ENCODE peak calls at places on chromosomes 4 and X, in six cellular contexts. P is Panc1, K is fibroblast of mammary gland, W is bronchial epithelial cell, R is kidney, G is fibroblast of lung. Z is an unnamed sample.

GRCh38 chr4:152684007-152684406 is 4.2 kb upstream of the TMEM154 start:
- DNase-seq in K (no peak), P (no peak), R (no peak), W (no peak), G (no peak), Z (no peak)

GRCh38 chr4:188439641-188440311 is 300.5 kb downstream of the TRIML1 start:
- DNase-seq in K (peak; percentile 30), W (peak; percentile 82), R (no peak), G (no peak), P (no peak), Z (no peak)

GRCh38 chrX:32591589-32591988 is 619.8 kb downstream of the DMD start:
- DNase-seq in R (peak; percentile 60), K (no peak), W (no peak), G (no peak), P (no peak), Z (no peak)

GRCh38 chr4:106585920-106586349 is 217.4 kb upstream of the GIMD1 start:
- DNase-seq in G (peak; percentile 45), R (no peak), W (peak; percentile 79), P (no peak), K (no peak), Z (peak; percentile 21)

GRCh38 chrX:38985375-38985774 is 184.1 kb downstream of the MID1IP1 start:
- DNase-seq in R (no peak), P (no peak), K (peak; percentile 36), W (peak; percentile 34), G (no peak), Z (peak; percentile 30)

GRCh38 chrX:15336023-15336413 is 695 bp upstream of the PIGA start:
- DNase-seq in G (peak; percentile 69), R (no peak), K (peak; percentile 71), W (peak; percentile 86), P (no peak), Z (peak; percentile 55)

GRCh38 chr4:170025523-170026252 is 507 bp downstream of the MFAP3L start:
- DNase-seq in W (no peak), R (peak; percentile 75), G (no peak), P (no peak), K (peak; percentile 6), Z (peak; percentile 16)

GRCh38 chr4:101346312-101346561 is 1.1 kb downstream of the PPP3CA start:
- DNase-seq in K (no peak), R (no peak), G (no peak), P (no peak), W (no peak), Z (no peak)

GRCh38 chr4:4677825-4678522 is 136.1 kb upstream of the STX18 start:
- DNase-seq in W (no peak), R (no peak), P (no peak), K (peak; percentile 80), G (peak; percentile 36), Z (peak; percentile 92)

GRCh38 chr4:37715889-37716402 is 29.8 kb upstream of the RELL1 start:
- DNase-seq in R (no peak), P (no peak), W (peak; percentile 80), K (peak; percentile 57), G (peak; percentile 69), Z (peak; percentile 62)

GRCh38 chr4:149993030-149993429 is 85.2 kb upstream of the DCLK2 start:
- DNase-seq in G (peak; percentile 90), K (peak; percentile 63), P (no peak), R (no peak), W (no peak), Z (no peak)

GRCh38 chrX:69032601-69033000 is 132.7 kb downstream of the PJA1 start:
- DNase-seq in W (peak; percentile 88), K (no peak), G (peak; percentile 9), R (no peak), P (no peak), Z (no peak)

DNA sequence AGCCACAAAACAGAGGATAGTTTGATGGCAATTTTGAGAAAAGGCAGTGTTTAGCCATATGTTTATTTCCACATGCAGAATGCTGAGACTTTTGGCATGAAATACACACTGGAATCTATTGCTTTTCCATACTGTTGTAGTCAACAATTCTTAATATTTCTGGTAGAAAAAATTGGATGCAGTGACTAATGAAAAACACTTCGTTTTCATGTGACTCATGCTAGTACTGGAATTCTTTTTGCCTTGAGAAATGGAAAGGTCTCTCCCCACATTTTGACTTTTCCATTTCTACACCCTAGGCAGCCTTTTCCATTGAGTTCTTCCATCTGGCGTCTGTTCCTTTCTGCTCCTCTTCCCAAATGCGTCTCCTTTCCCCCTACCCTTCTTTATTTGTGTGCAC is 425.2 kb upstream of the FTHL17 start:
- DNase-seq in W (peak; percentile 36), G (peak; percentile 71), K (peak; percentile 50), P (no peak), R (no peak), Z (peak; percentile 55)
- H3K4me3 ChIP-seq in W (no peak overlapping the region), G (no peak overlapping the region), K (no peak overlapping the region), P (no peak overlapping the region), R (no peak overlapping the region), Z (no peak overlapping the region)

DNA sequence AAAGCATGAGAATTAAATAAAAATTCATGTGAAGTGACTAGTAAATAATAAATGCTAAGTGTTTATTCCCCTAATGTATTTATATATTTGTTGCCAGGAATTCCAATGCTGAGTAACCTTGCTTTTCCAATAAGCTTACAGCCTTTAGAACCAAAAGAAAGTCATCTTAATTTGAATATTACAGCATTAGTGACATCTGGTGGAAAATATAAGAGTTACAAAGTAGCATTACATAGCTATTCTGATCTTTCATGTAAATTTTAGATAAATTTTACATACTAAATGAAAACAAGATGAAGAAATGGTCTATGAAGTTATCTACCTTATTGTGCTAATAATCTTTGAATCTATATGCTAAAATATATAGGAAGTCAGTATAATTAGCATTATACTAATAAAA is 10.4 kb downstream of the MAD2L1 start:
- DNase-seq in R (no peak), P (no peak), W (peak; percentile 35), K (peak; percentile 46), G (peak; percentile 39), Z (peak; percentile 71)
- TF ChIP-seq CTCF in R (no peak), P (peak; percentile 15), W (no peak), K (peak; percentile 26), G (peak; percentile 20), Z (peak; percentile 40)

GRCh38 chr4:76892001-76892400 is 5.9 kb downstream of the SOWAHB start:
- DNase-seq in K (no peak), W (peak; percentile 52), R (no peak), G (peak; percentile 8), P (no peak), Z (no peak)
- H3K4me3 ChIP-seq in K (no peak overlapping the region), W (no peak overlapping the region), R (no peak overlapping the region), G (no peak overlapping the region), P (no peak overlapping the region), Z (no peak overlapping the region)

GRCh38 chrX:53009032-53009431 is 39.6 kb upstream of the GPR173 start:
- DNase-seq in P (no peak), K (no peak), G (no peak), W (no peak), R (no peak), Z (no peak)

GRCh38 chrX:53001958-53002357 is 43.6 kb upstream of the FAM156A start:
- DNase-seq in K (no peak), W (no peak), P (no peak), R (no peak), G (no peak), Z (no peak)

GRCh38 chrX:53000447-53001208 is 42.3 kb upstream of the FAM156A start:
- DNase-seq in W (no peak), G (no peak), K (no peak), R (no peak), P (no peak), Z (no peak)

GRCh38 chrX:53004038-53004437 is 44.6 kb upstream of the GPR173 start:
- DNase-seq in G (no peak), W (no peak), K (no peak), P (no peak), R (no peak), Z (no peak)

DNA sequence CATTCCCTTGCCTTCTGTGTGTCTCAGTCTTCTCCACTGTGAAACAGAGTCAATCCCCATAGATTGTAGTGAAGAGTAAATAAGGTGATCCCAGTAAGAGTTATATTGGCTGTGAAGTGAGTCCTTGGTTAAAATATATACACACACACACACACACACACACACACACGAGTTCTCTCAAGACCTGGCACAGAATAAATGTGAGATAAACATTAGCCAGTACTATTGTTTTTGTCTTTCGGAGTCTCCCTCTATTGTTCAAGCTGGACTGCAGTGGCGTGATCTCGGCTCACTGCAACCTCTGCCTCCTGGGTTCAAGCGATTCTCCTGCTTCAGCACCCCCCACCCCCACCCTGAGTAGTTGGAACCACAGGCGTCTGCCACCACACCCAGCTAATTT is 44.8 kb upstream of the FAM156A start:
- DNase-seq in P (no peak), W (no peak), G (no peak), R (no peak), K (no peak), Z (no peak)
- TF ChIP-seq CTCF in P (no peak), W (no peak), G (no peak), R (no peak), K (no peak), Z (no peak)

GRCh38 chrX:2325076-2325784 is 175.5 kb downstream of the DHRSX start:
- DNase-seq in W (peak; percentile 3), P (no peak), G (peak; percentile 96), R (peak; percentile 93), K (peak; percentile 92), Z (peak; percentile 72)
- H3K4me3 ChIP-seq in W (peak overlapping the region; percentile 1), P (no peak overlapping the region), G (no peak overlapping the region), R (peak overlapping the region; percentile 30), K (peak overlapping the region; percentile 44), Z (peak overlapping the region; percentile 38)

GRCh38 chr4:129140521-129140920 is 44.6 kb downstream of the C4orf33 start:
- DNase-seq in K (peak; percentile 5), R (no peak), W (no peak), P (no peak), G (no peak), Z (peak; percentile 37)
- TF ChIP-seq CTCF in K (peak; percentile 20), R (no peak), W (no peak), P (no peak), G (no peak), Z (peak; percentile 38)

GRCh38 chrX:119573840-119574393 is 446 bp upstream of the UBE2A start:
- DNase-seq in G (peak; percentile 55), W (peak; percentile 26), R (no peak), P (no peak), K (peak; percentile 50), Z (peak; percentile 64)

GRCh38 chrX:119574394-119575266 is at the start of gene UBE2A:
- DNase-seq in G (peak; percentile 92), P (no peak), K (peak; percentile 85), R (peak; percentile 96), W (peak; percentile 65), Z (peak; percentile 95)

GRCh38 chrX:119570351-119570835 is 4.0 kb upstream of the UBE2A start:
- DNase-seq in R (no peak), W (no peak), P (no peak), G (no peak), K (no peak), Z (no peak)

GRCh38 chrX:119573222-119573621 is 1.1 kb upstream of the UBE2A start:
- DNase-seq in W (no peak), G (no peak), K (no peak), R (no peak), P (no peak), Z (no peak)
- H3K4me3 ChIP-seq in W (peak overlapping the region; percentile 71), G (no peak overlapping the region), K (peak overlapping the region; percentile 65), R (peak overlapping the region; percentile 71), P (peak overlapping the region; percentile 78), Z (peak overlapping the region; percentile 74)